ENCODE peak calls at places on chromosome 17, in four cellular contexts. One of them, this sample, is unnamed.

GRCh38 chr17:65930140-65930715 is 261.7 kb downstream of the CEP112 start:
- DNase-seq in transverse colon: no peak
- DNase-seq in upper lobe of right lung: no peak
- DNase-seq in HFF-Myc: no peak
- DNase-seq in this sample: no peak

GRCh38 chr17:14926526-14927122 is 338.5 kb downstream of the PMP22 start:
- DNase-seq in transverse colon: peak
- DNase-seq in upper lobe of right lung: no peak
- DNase-seq in HFF-Myc: peak
- DNase-seq in this sample: peak

GRCh38 chr17:51097708-51098446 is 22.8 kb downstream of the SPAG9 start:
- DNase-seq in transverse colon: peak
- DNase-seq in upper lobe of right lung: no peak
- DNase-seq in HFF-Myc: no peak
- DNase-seq in this sample: no peak

GRCh38 chr17:69344939-69345338 is 18.0 kb upstream of the ABCA5 start:
- DNase-seq in transverse colon: no peak
- DNase-seq in upper lobe of right lung: no peak
- DNase-seq in HFF-Myc: no peak
- DNase-seq in this sample: peak

GRCh38 chr17:69864531-69864930 is 210.5 kb upstream of the KCNJ16 start:
- DNase-seq in transverse colon: no peak
- DNase-seq in upper lobe of right lung: no peak
- DNase-seq in HFF-Myc: no peak
- DNase-seq in this sample: no peak

GRCh38 chr17:76811834-76812233 is 56.4 kb upstream of the MGAT5B start:
- DNase-seq in transverse colon: no peak
- DNase-seq in upper lobe of right lung: no peak
- DNase-seq in HFF-Myc: no peak
- DNase-seq in this sample: no peak

GRCh38 chr17:40341808-40342574 is 22.5 kb downstream of the GJD3 start:
- DNase-seq in transverse colon: peak
- DNase-seq in upper lobe of right lung: peak
- DNase-seq in HFF-Myc: no peak
- DNase-seq in this sample: peak

GRCh38 chr17:55286681-55287589 is 22.2 kb downstream of the HLF start:
- DNase-seq in transverse colon: peak
- DNase-seq in upper lobe of right lung: no peak
- DNase-seq in HFF-Myc: no peak
- DNase-seq in this sample: peak

GRCh38 chr17:31313982-31314787 is at the start of gene EVI2B:
- DNase-seq in transverse colon: no peak
- DNase-seq in upper lobe of right lung: no peak
- DNase-seq in HFF-Myc: peak
- DNase-seq in this sample: peak

GRCh38 chr17:17067277-17067676 is 25.0 kb downstream of the MPRIP start:
- DNase-seq in transverse colon: no peak
- DNase-seq in upper lobe of right lung: peak
- DNase-seq in HFF-Myc: no peak
- DNase-seq in this sample: peak

GRCh38 chr17:7132511-7133094 is 18.0 kb upstream of the ASGR2 start:
- DNase-seq in transverse colon: peak
- DNase-seq in upper lobe of right lung: peak
- DNase-seq in HFF-Myc: no peak
- DNase-seq in this sample: peak

GRCh38 chr17:66474810-66475497 is 172.5 kb downstream of the PRKCA start:
- DNase-seq in transverse colon: no peak
- DNase-seq in upper lobe of right lung: no peak
- DNase-seq in HFF-Myc: no peak
- DNase-seq in this sample: no peak

GRCh38 chr17:66507982-66508760 is 205.8 kb downstream of the PRKCA start:
- DNase-seq in transverse colon: no peak
- DNase-seq in upper lobe of right lung: no peak
- DNase-seq in HFF-Myc: no peak
- DNase-seq in this sample: peak

GRCh38 chr17:76914937-76915336 is 46.7 kb downstream of the MGAT5B start:
- DNase-seq in transverse colon: no peak
- DNase-seq in upper lobe of right lung: no peak
- DNase-seq in HFF-Myc: no peak
- DNase-seq in this sample: no peak

GRCh38 chr17:2485543-2485942 is 26.1 kb downstream of the METTL16 start:
- DNase-seq in transverse colon: no peak
- DNase-seq in upper lobe of right lung: no peak
- DNase-seq in HFF-Myc: no peak
- DNase-seq in this sample: peak

GRCh38 chr17:11921296-11921695 is 76.0 kb downstream of the ZNF18 start:
- DNase-seq in transverse colon: no peak
- DNase-seq in upper lobe of right lung: no peak
- DNase-seq in HFF-Myc: no peak
- DNase-seq in this sample: no peak

GRCh38 chr17:57290955-57291354 is 34.6 kb downstream of the MSI2 start:
- DNase-seq in transverse colon: no peak
- DNase-seq in upper lobe of right lung: no peak
- DNase-seq in HFF-Myc: no peak
- DNase-seq in this sample: no peak

GRCh38 chr17:69561462-69561861 is 147.0 kb downstream of the MAP2K6 start:
- DNase-seq in transverse colon: no peak
- DNase-seq in upper lobe of right lung: no peak
- DNase-seq in HFF-Myc: no peak
- DNase-seq in this sample: no peak

GRCh38 chr17:6642592-6642991 is 1.7 kb downstream of the TXNDC17 start:
- DNase-seq in transverse colon: no peak
- DNase-seq in upper lobe of right lung: no peak
- DNase-seq in HFF-Myc: no peak
- DNase-seq in this sample: no peak

DNA sequence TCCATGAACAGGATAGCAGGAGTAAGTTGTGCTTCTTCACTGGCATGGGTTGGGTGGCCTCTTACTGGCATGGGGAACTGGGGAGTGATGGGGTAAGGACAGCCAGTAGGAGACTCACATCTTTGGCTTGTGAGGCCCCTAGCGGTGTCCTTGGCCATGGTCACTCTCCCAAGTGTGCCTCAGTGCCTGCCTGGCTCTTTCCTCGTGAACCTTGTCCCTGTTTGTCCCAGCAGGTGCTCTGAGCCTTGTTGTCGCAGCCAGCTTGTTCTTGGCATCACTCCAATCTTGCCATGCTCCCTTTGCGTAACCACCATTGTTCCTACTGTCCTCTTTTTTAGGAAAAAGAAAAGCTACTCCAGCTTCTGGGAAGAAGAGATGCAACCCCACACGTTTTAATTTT is 53.6 kb upstream of the SDK2 start:
- DNase-seq in transverse colon: peak
- DNase-seq in upper lobe of right lung: no peak
- DNase-seq in HFF-Myc: no peak
- DNase-seq in this sample: no peak
- TF ChIP-seq CTCF in transverse colon: peak
- TF ChIP-seq CTCF in upper lobe of right lung: no peak
- TF ChIP-seq CTCF in HFF-Myc: no peak
- TF ChIP-seq CTCF in this sample: no peak

DNA sequence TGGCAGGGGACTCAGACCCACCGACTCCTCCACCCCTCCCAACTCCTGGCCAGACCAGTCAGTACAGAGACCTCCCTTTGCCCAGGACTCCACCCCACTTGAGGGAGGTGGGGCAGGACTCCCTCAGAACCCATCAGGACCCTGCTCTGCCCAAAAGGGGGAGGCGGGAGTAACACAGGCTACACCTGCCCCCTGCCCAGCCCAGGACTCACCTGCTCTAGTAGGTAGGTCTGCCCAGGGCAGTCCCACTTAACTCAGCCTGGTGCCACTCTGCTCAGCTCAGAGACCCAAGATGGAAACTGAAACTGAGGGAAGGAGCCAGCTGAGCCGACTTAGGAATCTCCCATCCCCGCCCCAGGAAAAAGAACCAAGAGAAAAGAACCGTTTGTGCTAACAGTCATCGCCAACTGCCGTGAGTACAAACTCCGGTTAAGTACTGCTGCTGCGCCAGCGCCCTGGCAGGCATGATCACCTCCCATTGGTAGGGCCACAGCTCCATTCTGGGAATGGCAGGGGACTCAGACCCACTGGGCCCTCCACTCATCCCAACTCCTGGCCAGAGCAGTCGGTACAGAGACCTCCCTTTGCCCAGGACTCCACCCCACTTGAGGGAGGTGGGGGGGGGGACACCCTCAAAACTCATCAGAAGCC is 488 bp downstream of the DHX58 start:
- DNase-seq in transverse colon: peak
- DNase-seq in upper lobe of right lung: peak
- DNase-seq in HFF-Myc: no peak
- DNase-seq in this sample: peak
- H3K4me3 ChIP-seq in transverse colon: peak
- H3K4me3 ChIP-seq in upper lobe of right lung: peak
- H3K4me3 ChIP-seq in HFF-Myc: peak
- H3K4me3 ChIP-seq in this sample: peak

DNA sequence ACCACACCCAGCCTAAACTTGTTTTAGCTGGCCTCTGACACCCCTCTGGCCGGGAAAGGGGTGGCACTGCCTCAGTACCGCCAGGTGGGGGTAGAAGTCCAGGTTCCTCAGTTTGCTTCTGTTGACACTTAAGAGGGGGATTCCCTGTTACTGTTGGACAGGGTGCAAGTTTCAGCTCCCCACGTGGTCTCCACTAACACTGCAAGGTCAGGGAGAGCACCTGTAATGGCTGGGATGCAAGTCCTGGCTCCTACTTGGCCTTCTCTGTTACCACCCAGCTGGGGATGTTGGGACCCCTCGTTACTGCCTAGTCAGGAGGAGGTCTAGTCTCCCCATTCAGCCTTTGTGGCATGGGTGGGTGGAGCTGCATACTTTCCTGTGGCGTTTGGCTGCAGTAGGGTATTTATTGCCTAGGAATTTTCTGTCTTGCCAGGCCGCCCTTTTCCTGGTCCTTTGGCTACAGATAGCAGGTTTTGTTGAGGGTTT is 10.6 kb upstream of the MFAP4 start:
- DNase-seq in transverse colon: peak
- DNase-seq in upper lobe of right lung: no peak
- DNase-seq in HFF-Myc: no peak
- DNase-seq in this sample: no peak
- TF ChIP-seq CTCF in transverse colon: peak
- TF ChIP-seq CTCF in upper lobe of right lung: no peak
- TF ChIP-seq CTCF in HFF-Myc: no peak
- TF ChIP-seq CTCF in this sample: peak

GRCh38 chr17:59172436-59173004 is 17.0 kb downstream of the PRR11 start:
- DNase-seq in transverse colon: no peak
- DNase-seq in upper lobe of right lung: no peak
- DNase-seq in HFF-Myc: no peak
- DNase-seq in this sample: no peak
- H3K4me3 ChIP-seq in transverse colon: no peak
- H3K4me3 ChIP-seq in upper lobe of right lung: no peak
- H3K4me3 ChIP-seq in HFF-Myc: no peak
- H3K4me3 ChIP-seq in this sample: no peak

DNA sequence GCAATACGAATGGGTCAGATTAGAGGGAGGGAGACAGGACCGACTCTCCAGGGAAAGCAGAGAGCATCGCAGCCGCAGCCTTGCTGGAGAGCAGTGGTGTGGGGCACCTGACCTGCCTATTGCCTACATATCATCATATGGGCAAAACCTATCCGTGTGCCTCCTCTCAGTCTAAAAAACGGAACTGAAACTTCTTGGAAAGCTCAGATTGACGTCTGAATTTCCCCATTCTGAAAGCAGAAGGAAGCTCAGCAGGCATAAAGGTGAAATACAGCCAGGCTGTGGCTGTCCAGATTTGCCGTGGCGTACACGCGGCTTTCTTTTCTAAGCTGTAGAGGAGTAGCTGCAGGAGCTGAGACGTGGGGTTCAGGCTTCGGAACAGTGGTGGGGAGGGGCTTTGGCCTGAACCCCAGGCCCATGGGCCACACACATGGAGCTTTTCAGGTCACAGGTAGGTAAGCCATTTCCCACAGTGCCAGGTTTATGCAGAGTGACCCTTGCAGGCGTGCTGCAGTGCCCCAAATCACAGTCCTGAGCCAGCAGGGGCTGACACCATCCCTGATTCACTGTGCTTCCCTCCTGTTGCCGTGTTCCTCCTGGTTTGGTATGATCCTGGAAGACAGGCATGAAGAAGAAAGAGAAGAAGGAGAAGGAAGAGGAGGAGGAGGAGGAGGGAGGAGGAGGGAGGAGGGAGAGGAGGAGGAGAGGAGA is 41.6 kb upstream of the TNRC6C start:
- DNase-seq in transverse colon: no peak
- DNase-seq in upper lobe of right lung: no peak
- DNase-seq in HFF-Myc: no peak
- DNase-seq in this sample: no peak
- TF ChIP-seq CTCF in transverse colon: no peak
- TF ChIP-seq CTCF in upper lobe of right lung: no peak
- TF ChIP-seq CTCF in HFF-Myc: no peak
- TF ChIP-seq CTCF in this sample: no peak

This sample was measured in choroid plexus epithelial cell.